ENCODE peak calls at places on chromosomes 7 and 10, in five cellular contexts. One of them, this sample, is unnamed. For H3K27me3, the result is how much of the 10 kb centered on the place peaks cover.

GRCh38 chr7:31371621-31372020 is 31.1 kb upstream of the NEUROD6 start:
- DNase-seq in CD8-positive, alpha-beta T cell: no peak
- DNase-seq in AG04450: no peak
- DNase-seq in gastrocnemius medialis: no peak
- DNase-seq in heart right ventricle: no peak
- DNase-seq in this sample: no peak

GRCh38 chr10:125375210-125375609 is 214.8 kb upstream of the CTBP2 start:
- DNase-seq in gastrocnemius medialis: no peak
- DNase-seq in CD8-positive, alpha-beta T cell: no peak
- DNase-seq in AG04450: no peak
- DNase-seq in heart right ventricle: no peak
- DNase-seq in this sample: no peak

GRCh38 chr10:33146189-33146524 is 188.1 kb upstream of the ITGB1 start:
- DNase-seq in AG04450: no peak
- DNase-seq in gastrocnemius medialis: no peak
- DNase-seq in heart right ventricle: no peak
- DNase-seq in CD8-positive, alpha-beta T cell: no peak
- DNase-seq in this sample: no peak

GRCh38 chr7:141649865-141650499 is 52.0 kb downstream of the DENND11 start:
- DNase-seq in gastrocnemius medialis: no peak
- DNase-seq in CD8-positive, alpha-beta T cell: no peak
- DNase-seq in AG04450: peak
- DNase-seq in heart right ventricle: peak
- DNase-seq in this sample: no peak

GRCh38 chr10:5534051-5534821 is 9.5 kb downstream of the CALML3 start:
- DNase-seq in CD8-positive, alpha-beta T cell: no peak
- DNase-seq in AG04450: no peak
- DNase-seq in gastrocnemius medialis: no peak
- DNase-seq in heart right ventricle: no peak
- DNase-seq in this sample: no peak

GRCh38 chr10:7092603-7093002 is 318.2 kb downstream of the SFMBT2 start:
- DNase-seq in heart right ventricle: no peak
- DNase-seq in AG04450: no peak
- DNase-seq in CD8-positive, alpha-beta T cell: no peak
- DNase-seq in gastrocnemius medialis: no peak
- DNase-seq in this sample: no peak

GRCh38 chr10:92619368-92619767 is 26.4 kb downstream of the KIF11 start:
- DNase-seq in gastrocnemius medialis: no peak
- DNase-seq in heart right ventricle: no peak
- DNase-seq in AG04450: no peak
- DNase-seq in CD8-positive, alpha-beta T cell: no peak
- DNase-seq in this sample: no peak

GRCh38 chr10:46515402-46516192 is 40.9 kb downstream of the GPRIN2 start:
- DNase-seq in AG04450: no peak
- DNase-seq in gastrocnemius medialis: no peak
- DNase-seq in heart right ventricle: no peak
- DNase-seq in CD8-positive, alpha-beta T cell: no peak
- DNase-seq in this sample: no peak

GRCh38 chr7:47678641-47679380 is 96.9 kb upstream of the TNS3 start:
- DNase-seq in CD8-positive, alpha-beta T cell: no peak
- DNase-seq in AG04450: no peak
- DNase-seq in heart right ventricle: no peak
- DNase-seq in gastrocnemius medialis: no peak
- DNase-seq in this sample: no peak

GRCh38 chr10:33760544-33760943 is 426.1 kb upstream of the NRP1 start:
- DNase-seq in heart right ventricle: no peak
- DNase-seq in AG04450: no peak
- DNase-seq in CD8-positive, alpha-beta T cell: no peak
- DNase-seq in gastrocnemius medialis: no peak
- DNase-seq in this sample: no peak

GRCh38 chr10:79202188-79203013 is 133.6 kb downstream of the ZMIZ1 start:
- DNase-seq in CD8-positive, alpha-beta T cell: peak
- DNase-seq in heart right ventricle: no peak
- DNase-seq in gastrocnemius medialis: no peak
- DNase-seq in AG04450: no peak
- DNase-seq in this sample: no peak

GRCh38 chr10:62049815-62050626 is 148.5 kb downstream of the ARID5B start:
- DNase-seq in CD8-positive, alpha-beta T cell: no peak
- DNase-seq in gastrocnemius medialis: no peak
- DNase-seq in AG04450: no peak
- DNase-seq in heart right ventricle: no peak
- DNase-seq in this sample: no peak

GRCh38 chr7:80499350-80499955 is 12.4 kb downstream of the GNAT3 start:
- DNase-seq in AG04450: peak
- DNase-seq in heart right ventricle: peak
- DNase-seq in gastrocnemius medialis: peak
- DNase-seq in CD8-positive, alpha-beta T cell: no peak
- DNase-seq in this sample: no peak

GRCh38 chr10:87864497-87865059 is 1.2 kb downstream of the PTEN start:
- DNase-seq in heart right ventricle: no peak
- DNase-seq in AG04450: no peak
- DNase-seq in CD8-positive, alpha-beta T cell: no peak
- DNase-seq in gastrocnemius medialis: no peak
- DNase-seq in this sample: no peak

GRCh38 chr7:108083980-108084379 is 46.2 kb downstream of the LAMB4 start:
- DNase-seq in CD8-positive, alpha-beta T cell: no peak
- DNase-seq in heart right ventricle: no peak
- DNase-seq in AG04450: no peak
- DNase-seq in gastrocnemius medialis: no peak
- DNase-seq in this sample: no peak

GRCh38 chr7:95658676-95659075 is 62.4 kb upstream of the PDK4 start:
- DNase-seq in CD8-positive, alpha-beta T cell: no peak
- DNase-seq in AG04450: no peak
- DNase-seq in heart right ventricle: no peak
- DNase-seq in gastrocnemius medialis: no peak
- DNase-seq in this sample: no peak

GRCh38 chr10:73623056-73623455 is 18.2 kb downstream of the MYOZ1 start:
- DNase-seq in gastrocnemius medialis: no peak
- DNase-seq in CD8-positive, alpha-beta T cell: no peak
- DNase-seq in AG04450: no peak
- DNase-seq in heart right ventricle: no peak
- DNase-seq in this sample: no peak

GRCh38 chr7:2943851-2944601 is 99.6 kb downstream of the CARD11 start:
- DNase-seq in AG04450: no peak
- DNase-seq in CD8-positive, alpha-beta T cell: no peak
- DNase-seq in gastrocnemius medialis: no peak
- DNase-seq in heart right ventricle: no peak
- DNase-seq in this sample: no peak

GRCh38 chr7:15839415-15840100 is 153.1 kb upstream of the MEOX2 start:
- DNase-seq in AG04450: no peak
- DNase-seq in CD8-positive, alpha-beta T cell: no peak
- DNase-seq in heart right ventricle: peak
- DNase-seq in gastrocnemius medialis: peak
- DNase-seq in this sample: no peak

GRCh38 chr7:1225462-1226154 is 7.1 kb upstream of the UNCX start:
- DNase-seq in heart right ventricle: no peak
- DNase-seq in CD8-positive, alpha-beta T cell: peak
- DNase-seq in gastrocnemius medialis: no peak
- DNase-seq in AG04450: no peak
- DNase-seq in this sample: peak

GRCh38 chr10:29926649-29927048 is 132.7 kb downstream of the JCAD start:
- DNase-seq in CD8-positive, alpha-beta T cell: no peak
- DNase-seq in gastrocnemius medialis: no peak
- DNase-seq in heart right ventricle: no peak
- DNase-seq in AG04450: peak
- DNase-seq in this sample: no peak

DNA sequence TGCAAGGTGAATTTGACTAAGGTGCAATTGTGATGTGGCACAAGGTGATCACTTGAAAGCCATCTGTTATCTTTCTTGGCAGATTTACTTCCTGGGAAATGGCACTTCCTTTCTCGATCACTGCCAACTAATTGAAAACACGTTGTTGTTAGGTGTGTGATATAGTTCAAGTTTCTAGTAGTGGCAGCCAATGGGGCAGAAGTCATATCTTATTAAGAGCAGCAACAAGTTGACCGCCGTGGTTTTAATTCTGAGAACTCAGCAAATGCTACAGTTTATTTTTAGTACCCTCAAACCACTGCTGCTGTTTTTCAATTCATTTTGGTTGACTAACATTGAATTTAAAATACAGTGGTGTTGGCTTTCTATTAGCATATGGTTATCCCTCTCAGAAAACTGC is 1.6 kb downstream of the CHN2 start:
- DNase-seq in AG04450: no peak
- DNase-seq in gastrocnemius medialis: no peak
- DNase-seq in heart right ventricle: no peak
- DNase-seq in CD8-positive, alpha-beta T cell: no peak
- DNase-seq in this sample: no peak
- H3K27me3 ChIP-seq in AG04450: under half
- H3K27me3 ChIP-seq in gastrocnemius medialis: under half
- H3K27me3 ChIP-seq in heart right ventricle: under half
- H3K27me3 ChIP-seq in CD8-positive, alpha-beta T cell: under half
- H3K27me3 ChIP-seq in this sample: under half

GRCh38 chr7:121531175-121532070 is 135.3 kb upstream of the FAM3C start:
- DNase-seq in heart right ventricle: no peak
- DNase-seq in gastrocnemius medialis: no peak
- DNase-seq in CD8-positive, alpha-beta T cell: no peak
- DNase-seq in AG04450: no peak
- DNase-seq in this sample: no peak

GRCh38 chr7:121525155-121525819 is 129.2 kb upstream of the FAM3C start:
- DNase-seq in heart right ventricle: no peak
- DNase-seq in CD8-positive, alpha-beta T cell: no peak
- DNase-seq in AG04450: no peak
- DNase-seq in gastrocnemius medialis: no peak
- DNase-seq in this sample: no peak

GRCh38 chr7:121529003-121529402 is 132.9 kb upstream of the FAM3C start:
- DNase-seq in AG04450: no peak
- DNase-seq in heart right ventricle: no peak
- DNase-seq in gastrocnemius medialis: no peak
- DNase-seq in CD8-positive, alpha-beta T cell: no peak
- DNase-seq in this sample: no peak

DNA sequence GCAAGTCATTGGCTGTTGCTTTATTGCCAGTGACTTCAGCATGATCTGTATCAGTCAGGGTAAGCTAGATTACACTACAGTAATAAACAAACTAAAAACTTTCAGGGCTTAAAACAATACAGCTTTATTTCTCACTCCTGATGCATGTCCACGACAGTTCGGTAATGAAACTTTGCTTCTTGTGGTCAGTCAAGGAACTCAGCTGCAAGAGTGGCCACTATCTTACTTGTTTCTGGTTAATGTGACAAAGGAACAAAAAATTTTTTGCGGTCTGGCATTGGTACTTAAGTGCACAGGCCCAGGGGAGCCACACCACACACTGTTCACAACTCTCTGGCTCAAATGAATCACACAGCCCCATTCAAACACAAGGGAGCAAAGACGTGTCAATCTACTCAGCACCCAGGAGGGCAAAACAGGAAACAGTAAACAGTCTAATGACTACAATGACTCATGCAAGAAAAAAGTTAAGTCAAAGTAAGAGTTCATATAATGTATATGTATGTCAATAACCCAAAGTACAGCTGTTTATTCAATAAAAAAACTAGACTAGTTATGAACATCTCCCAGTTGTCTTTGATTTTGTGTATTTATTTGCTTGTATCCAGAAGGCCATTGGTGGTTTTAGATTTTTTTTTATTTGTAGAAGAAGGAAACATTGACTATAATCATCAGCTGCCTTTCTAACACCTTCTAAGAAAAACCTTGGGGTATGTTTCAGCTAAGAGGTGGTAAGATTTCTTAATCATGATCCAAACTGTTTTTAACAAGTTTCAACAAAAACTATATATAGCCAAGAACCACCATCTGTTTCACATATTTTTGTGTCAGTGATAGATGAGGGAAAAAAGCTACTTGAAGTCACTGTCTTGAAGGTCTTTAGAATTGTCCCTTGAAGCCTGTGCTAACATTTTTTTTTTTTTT is 134.4 kb upstream of the FAM3C start:
- DNase-seq in heart right ventricle: peak
- DNase-seq in AG04450: no peak
- DNase-seq in CD8-positive, alpha-beta T cell: peak
- DNase-seq in gastrocnemius medialis: peak
- DNase-seq in this sample: no peak
- H3K27ac ChIP-seq in heart right ventricle: no peak
- H3K27ac ChIP-seq in AG04450: no peak
- H3K27ac ChIP-seq in CD8-positive, alpha-beta T cell: no peak
- H3K27ac ChIP-seq in gastrocnemius medialis: no peak
- H3K27ac ChIP-seq in this sample: no peak

GRCh38 chr7:17472939-17473338 is 174.5 kb downstream of the AHR start:
- DNase-seq in heart right ventricle: no peak
- DNase-seq in AG04450: no peak
- DNase-seq in gastrocnemius medialis: no peak
- DNase-seq in CD8-positive, alpha-beta T cell: no peak
- DNase-seq in this sample: no peak

GRCh38 chr7:17477182-17477581 is 178.7 kb downstream of the AHR start:
- DNase-seq in AG04450: no peak
- DNase-seq in heart right ventricle: no peak
- DNase-seq in gastrocnemius medialis: no peak
- DNase-seq in CD8-positive, alpha-beta T cell: no peak
- DNase-seq in this sample: no peak

GRCh38 chr7:17472518-17472917 is 174.1 kb downstream of the AHR start:
- DNase-seq in AG04450: no peak
- DNase-seq in CD8-positive, alpha-beta T cell: no peak
- DNase-seq in gastrocnemius medialis: no peak
- DNase-seq in heart right ventricle: no peak
- DNase-seq in this sample: no peak

GRCh38 chr7:17474724-17475344 is 176.4 kb downstream of the AHR start:
- DNase-seq in gastrocnemius medialis: no peak
- DNase-seq in CD8-positive, alpha-beta T cell: no peak
- DNase-seq in AG04450: no peak
- DNase-seq in heart right ventricle: no peak
- DNase-seq in this sample: no peak
- TF ChIP-seq CTCF in gastrocnemius medialis: no peak
- TF ChIP-seq CTCF in CD8-positive, alpha-beta T cell: no peak
- TF ChIP-seq CTCF in AG04450: peak
- TF ChIP-seq CTCF in heart right ventricle: no peak
- TF ChIP-seq CTCF in this sample: no peak

DNA sequence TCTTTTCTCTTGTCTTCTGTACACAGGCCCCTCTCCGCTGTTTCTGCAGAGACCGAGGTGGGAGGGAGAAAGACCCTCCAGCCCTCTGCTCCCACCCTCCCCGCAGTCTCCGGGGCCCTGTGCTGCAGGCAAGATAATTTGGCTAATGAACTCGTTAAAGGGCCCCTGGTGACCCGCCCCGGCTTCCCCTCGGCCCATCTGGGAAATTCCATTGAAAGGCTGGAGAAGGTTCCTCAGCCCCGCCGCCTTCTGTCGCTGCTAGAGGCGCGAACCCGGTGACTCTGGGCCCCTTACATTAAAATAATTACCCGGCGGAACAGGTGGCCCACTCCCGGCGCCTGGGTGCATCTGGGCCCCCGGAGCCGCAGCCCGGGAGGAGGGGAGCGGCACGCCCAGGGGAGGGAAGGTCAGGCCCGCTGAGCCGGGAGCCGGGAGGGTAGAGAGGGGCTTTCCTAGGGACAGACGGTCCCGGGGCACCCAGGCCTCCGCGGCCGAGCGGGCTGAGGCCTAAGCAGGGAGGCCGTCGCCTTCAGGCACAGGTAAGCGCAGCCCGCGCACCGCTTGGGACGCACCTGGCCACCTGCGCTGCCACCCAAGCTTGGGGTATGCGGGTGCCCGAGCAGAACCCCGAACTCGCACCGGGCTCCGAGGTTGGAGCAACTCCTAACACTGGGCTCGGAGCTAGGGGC is 7.3 kb upstream of the MNX1 start:
- DNase-seq in gastrocnemius medialis: no peak
- DNase-seq in AG04450: no peak
- DNase-seq in heart right ventricle: no peak
- DNase-seq in CD8-positive, alpha-beta T cell: no peak
- DNase-seq in this sample: no peak
- H3K27me3 ChIP-seq in gastrocnemius medialis: half or more
- H3K27me3 ChIP-seq in AG04450: half or more
- H3K27me3 ChIP-seq in heart right ventricle: half or more
- H3K27me3 ChIP-seq in CD8-positive, alpha-beta T cell: under half
- H3K27me3 ChIP-seq in this sample: half or more

This sample was measured in CD4-positive, alpha-beta T cell.